ENCODE peak calls at places on chromosomes 2 and 18, in four cellular contexts. D is A172, Z is WERI-Rb-1, Y is NCI-H460. K is an unnamed sample.

GRCh38 chr2:29425866-29426265 is 310.7 kb downstream of the CLIP4 start:
- DNase-seq in D (no peak), Z (no peak), Y (no peak), K (no peak)

GRCh38 chr2:213233438-213234330 is 50.6 kb upstream of the SPAG16 start:
- DNase-seq in D (no peak), Z (no peak), Y (no peak), K (no peak)

GRCh38 chr2:111164078-111164477 is 43.4 kb downstream of the BCL2L11 start:
- DNase-seq in D (no peak), Z (no peak), Y (no peak), K (no peak)

GRCh38 chr2:32805104-32806095 is 141.4 kb upstream of the LTBP1 start:
- DNase-seq in D (peak), Z (no peak), Y (peak), K (no peak)

GRCh38 chr2:38528008-38528442 is 74.7 kb downstream of the HNRNPLL start:
- DNase-seq in D (peak), Z (peak), Y (peak), K (peak)

GRCh38 chr18:22169011-22169888 is at the start of gene GATA6:
- DNase-seq in D (peak), Z (peak), Y (peak), K (peak)

GRCh38 chr2:161044937-161045336 is 115.3 kb upstream of the TANK start:
- DNase-seq in D (no peak), Z (no peak), Y (no peak), K (no peak)

GRCh38 chr2:3244486-3244885 is 133.1 kb downstream of the EIPR1 start:
- DNase-seq in D (no peak), Z (no peak), Y (no peak), K (no peak)

GRCh38 chr18:2244641-2245040 is 326.7 kb downstream of the METTL4 start:
- DNase-seq in D (no peak), Z (no peak), Y (no peak), K (no peak)

GRCh38 chr2:43459455-43459854 is 136.4 kb downstream of the THADA start:
- DNase-seq in D (no peak), Z (no peak), Y (no peak), K (no peak)

GRCh38 chr18:35005963-35006577 is 35.1 kb upstream of the MAPRE2 start:
- DNase-seq in D (peak), Z (no peak), Y (peak), K (peak)

GRCh38 chr2:36360063-36360462 is 4.5 kb downstream of the CRIM1 start:
- DNase-seq in D (no peak), Z (no peak), Y (no peak), K (no peak)

GRCh38 chr18:59650266-59650820 is 46.9 kb downstream of the CCBE1 start:
- DNase-seq in D (no peak), Z (peak), Y (no peak), K (no peak)

GRCh38 chr18:51165296-51165695 is 32.2 kb downstream of the MEX3C start:
- DNase-seq in D (no peak), Z (no peak), Y (no peak), K (no peak)

GRCh38 chr2:158740591-158740990 is 54.5 kb upstream of the DAPL1 start:
- DNase-seq in D (no peak), Z (no peak), Y (no peak), K (no peak)

GRCh38 chr2:228367356-228367755 is 185.9 kb upstream of the SPHKAP start:
- DNase-seq in D (no peak), Z (no peak), Y (no peak), K (no peak)

GRCh38 chr2:75729861-75730260 is 19.1 kb upstream of the GCFC2 start:
- DNase-seq in D (no peak), Z (no peak), Y (no peak), K (peak)

GRCh38 chr2:237438082-237438925 is 24.3 kb upstream of the COL6A3 start:
- DNase-seq in D (no peak), Z (no peak), Y (no peak), K (no peak)

GRCh38 chr2:177633910-177634294 is 241.3 kb downstream of the AGPS start:
- DNase-seq in D (no peak), Z (no peak), Y (no peak), K (no peak)

GRCh38 chr2:126940331-126940730 is 41.6 kb downstream of the TEX51 start:
- DNase-seq in D (no peak), Z (no peak), Y (no peak), K (no peak)

GRCh38 chr2:202337706-202338346 is 38.3 kb upstream of the BMPR2 start:
- DNase-seq in D (no peak), Z (peak), Y (no peak), K (no peak)

GRCh38 chr2:118223487-118224136 is 135.3 kb downstream of the INSIG2 start:
- DNase-seq in D (no peak), Z (no peak), Y (no peak), K (no peak)

GRCh38 chr18:46278481-46279465 is 174.6 kb downstream of the HAUS1 start:
- DNase-seq in D (peak), Z (no peak), Y (no peak), K (peak)

GRCh38 chr2:8086796-8087479 is 594.9 kb upstream of the ID2 start:
- DNase-seq in D (peak), Z (no peak), Y (peak), K (no peak)

GRCh38 chr2:10305254-10305635 is 2.5 kb downstream of the HPCAL1 start:
- DNase-seq in D (no peak), Z (no peak), Y (no peak), K (no peak)

GRCh38 chr2:222271854-222272253 is 26.9 kb downstream of the PAX3 start:
- DNase-seq in D (no peak), Z (no peak), Y (no peak), K (no peak)

GRCh38 chr2:199850718-199851498 is at the start of gene FTCDNL1:
- DNase-seq in D (peak), Z (peak), Y (peak), K (peak)

GRCh38 chr2:130882991-130883390 is 46.3 kb downstream of the ARHGEF4 start:
- DNase-seq in D (no peak), Z (no peak), Y (no peak), K (no peak)

GRCh38 chr2:47043142-47043890 is 111.8 kb downstream of the STPG4 start:
- DNase-seq in D (peak), Z (peak), Y (peak), K (peak)

GRCh38 chr2:39994151-39994550 is 215.1 kb upstream of the THUMPD2 start:
- DNase-seq in D (peak), Z (no peak), Y (peak), K (no peak)

GRCh38 chr2:134772493-134773169 is 53.8 kb upstream of the TMEM163 start:
- DNase-seq in D (no peak), Z (no peak), Y (no peak), K (no peak)

GRCh38 chr2:159155315-159155714 is 131.2 kb downstream of the WDSUB1 start:
- DNase-seq in D (no peak), Z (no peak), Y (no peak), K (no peak)

GRCh38 chr2:12547771-12548170 is 169.0 kb upstream of the TRIB2 start:
- DNase-seq in D (no peak), Z (no peak), Y (no peak), K (no peak)

GRCh38 chr2:29106980-29107388 is 8.2 kb upstream of the CLIP4 start:
- DNase-seq in D (peak), Z (no peak), Y (no peak), K (no peak)